ENCODE peak calls at places on chromosome 12, in five cellular contexts. A, V, T, Q and U are unnamed samples.

GRCh38 chr12:111728795-111729194 is 37.9 kb upstream of the ALDH2 start:
- DNase-seq in Q (no peak), A (no peak), V (no peak), T (no peak), U (no peak)

GRCh38 chr12:102539651-102540553 is 59.5 kb upstream of the IGF1 start:
- DNase-seq in Q (peak; percentile 80), V (peak; percentile 23), A (peak; percentile 81), T (peak; percentile 91), U (no peak)

GRCh38 chr12:26648999-26649398 is 184.0 kb downstream of the ITPR2 start:
- DNase-seq in T (no peak), Q (no peak), V (no peak), A (no peak), U (no peak)

GRCh38 chr12:108400481-108400880 is 61.4 kb upstream of the CMKLR1 start:
- DNase-seq in T (no peak), Q (no peak), V (no peak), A (no peak), U (no peak)

GRCh38 chr12:3231399-3231876 is 154.3 kb downstream of the TSPAN9 start:
- DNase-seq in A (no peak), T (peak; percentile 29), Q (no peak), V (peak; percentile 48), U (no peak)

GRCh38 chr12:124344526-124344925 is 49.6 kb downstream of the RFLNA start:
- DNase-seq in T (no peak), A (no peak), Q (no peak), V (no peak), U (no peak)

GRCh38 chr12:113961921-113962710 is 4.0 kb downstream of the RBM19 start:
- DNase-seq in T (no peak), Q (peak; percentile 73), V (no peak), A (peak; percentile 72), U (no peak)

GRCh38 chr12:1859643-1860042 is 39.3 kb downstream of the LRTM2 start:
- DNase-seq in Q (peak; percentile 18), A (peak; percentile 40), V (no peak), T (no peak), U (no peak)

GRCh38 chr12:75944097-75944904 is 87.3 kb downstream of the PHLDA1 start:
- DNase-seq in V (no peak), T (peak; percentile 90), A (peak; percentile 95), Q (peak; percentile 95), U (no peak)

GRCh38 chr12:126761420-126761819 is 1505.5 kb upstream of the TMEM132C start:
- DNase-seq in V (no peak), T (no peak), A (no peak), Q (no peak), U (no peak)

GRCh38 chr12:53869500-53869899 is 69.1 kb upstream of the HOXC13 start:
- DNase-seq in A (no peak), Q (no peak), V (no peak), T (no peak), U (no peak)

GRCh38 chr12:93698307-93699092 is 21.3 kb downstream of the CRADD start:
- DNase-seq in A (peak; percentile 40), V (no peak), T (no peak), Q (peak; percentile 32), U (no peak)

GRCh38 chr12:82527165-82527780 is 159.4 kb upstream of the TMTC2 start:
- DNase-seq in T (peak; percentile 49), V (peak; percentile 55), A (peak; percentile 64), Q (peak; percentile 51), U (no peak)

GRCh38 chr12:56721721-56722120 is 3.4 kb downstream of the NACA start:
- DNase-seq in T (no peak), A (no peak), V (no peak), Q (no peak), U (no peak)

GRCh38 chr12:56722832-56723231 is 2.3 kb downstream of the NACA start:
- DNase-seq in T (no peak), Q (no peak), A (no peak), V (no peak), U (no peak)

GRCh38 chr12:56719056-56719455 is 6.0 kb downstream of the NACA start:
- DNase-seq in Q (no peak), A (no peak), T (no peak), V (no peak), U (no peak)

GRCh38 chr12:56718636-56719035 is 6.5 kb downstream of the NACA start:
- DNase-seq in V (no peak), T (no peak), A (no peak), Q (no peak), U (no peak)

DNA sequence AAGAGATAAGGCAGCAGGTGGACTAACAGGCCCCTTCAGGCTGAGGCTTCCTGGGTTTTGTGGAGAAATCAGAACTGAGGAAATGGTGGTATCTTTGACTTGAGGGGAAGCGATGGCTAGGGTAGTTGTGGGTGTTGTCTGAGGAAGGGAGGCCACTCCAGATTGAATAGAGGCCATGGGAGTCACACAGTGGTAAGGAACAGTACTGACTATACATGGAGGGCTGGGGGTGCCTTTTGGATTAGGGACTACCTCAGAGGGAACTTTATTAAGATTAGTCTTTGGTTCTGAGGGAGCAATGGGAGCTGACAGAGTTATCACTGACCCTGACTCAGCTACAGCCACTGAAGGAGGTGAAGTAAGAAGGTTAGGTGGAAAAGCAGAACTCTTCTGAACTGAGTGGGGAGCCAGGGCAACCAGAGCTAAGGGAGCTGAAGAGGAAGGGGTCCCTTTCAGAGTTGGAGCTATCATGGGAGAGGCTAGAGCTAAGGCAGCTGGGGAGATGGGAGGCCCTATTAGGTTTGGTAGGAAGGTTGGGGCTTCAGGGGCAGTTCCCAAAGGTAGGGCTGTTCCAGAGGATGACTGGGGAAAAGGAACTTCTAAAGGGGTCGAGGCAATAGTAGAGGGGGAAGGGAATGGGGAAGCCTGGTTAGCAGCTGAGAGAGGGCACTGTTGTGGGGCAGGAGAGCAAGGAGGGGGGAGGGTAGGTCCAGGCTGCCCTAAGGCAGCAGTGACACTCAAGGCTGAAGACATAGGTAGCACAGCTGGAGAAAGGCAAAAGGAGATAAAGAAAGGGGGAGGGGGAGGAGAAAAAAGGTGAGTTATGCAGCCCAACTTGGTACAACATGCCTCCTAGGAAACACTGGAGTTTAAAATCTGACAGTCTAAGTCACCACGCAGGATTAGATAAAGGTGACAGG is 4.1 kb downstream of the NACA start:
- DNase-seq in Q (no peak), T (peak; percentile 82), A (no peak), V (no peak), U (no peak)
- H3K4ac ChIP-seq in Q (no peak overlapping the region), T (no peak overlapping the region), A (no peak overlapping the region), V (no peak overlapping the region), U (no peak overlapping the region)

DNA sequence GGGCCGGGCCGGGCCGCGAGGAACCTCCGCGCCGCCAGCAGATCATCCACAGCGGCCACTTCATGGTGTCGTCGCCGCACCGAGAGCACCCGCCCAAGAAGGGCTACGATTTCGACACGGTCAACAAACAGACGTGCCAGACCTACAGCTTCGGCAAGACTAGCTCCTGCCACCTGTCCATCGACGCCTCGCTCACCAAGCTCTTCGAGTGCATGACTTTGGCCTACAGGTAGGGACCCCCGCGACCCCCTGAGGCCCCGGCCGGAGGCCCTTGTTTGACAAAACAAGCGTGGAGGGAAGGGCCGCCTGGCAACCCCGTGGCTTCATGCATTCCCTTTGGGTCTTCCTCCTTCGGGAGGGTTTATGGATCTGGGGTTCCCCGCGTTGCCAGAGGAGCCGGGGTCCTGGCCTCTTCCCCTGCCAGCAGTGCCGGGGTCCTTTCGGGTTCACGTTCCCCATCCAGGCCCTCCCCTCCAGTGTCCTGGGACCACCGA is 529 bp downstream of the MLXIP start:
- DNase-seq in T (peak; percentile 66), V (no peak), Q (no peak), A (no peak), U (peak; percentile 75)
- H3K4ac ChIP-seq in T (peak overlapping the region; percentile 94), V (no peak overlapping the region), Q (peak overlapping the region; percentile 64), A (peak overlapping the region; percentile 1), U (no peak overlapping the region)

GRCh38 chr12:79664518-79664917 is 26.2 kb downstream of the PAWR start:
- DNase-seq in A (no peak), Q (no peak), T (no peak), V (no peak), U (no peak)

GRCh38 chr12:79662046-79662811 is 28.5 kb downstream of the PAWR start:
- DNase-seq in A (peak; percentile 45), V (no peak), Q (peak; percentile 36), T (peak; percentile 52), U (no peak)

GRCh38 chr12:79665488-79665887 is 25.3 kb downstream of the PAWR start:
- DNase-seq in V (no peak), Q (peak; percentile 68), A (no peak), T (no peak), U (no peak)

GRCh38 chr12:79673334-79673733 is 17.4 kb downstream of the PAWR start:
- DNase-seq in V (no peak), A (no peak), T (peak; percentile 50), Q (no peak), U (no peak)

GRCh38 chr12:79668113-79668512 is 22.7 kb downstream of the PAWR start:
- DNase-seq in V (no peak), T (no peak), Q (no peak), A (no peak), U (no peak)
- H3K4ac ChIP-seq in V (no peak overlapping the region), T (no peak overlapping the region), Q (no peak overlapping the region), A (no peak overlapping the region), U (no peak overlapping the region)

GRCh38 chr12:89225808-89226368 is 126.4 kb downstream of the DUSP6 start:
- DNase-seq in T (peak; percentile 94), V (no peak), Q (peak; percentile 74), A (peak; percentile 93), U (no peak)
- H3K4ac ChIP-seq in T (no peak overlapping the region), V (no peak overlapping the region), Q (no peak overlapping the region), A (peak overlapping the region; percentile 46), U (no peak overlapping the region)

GRCh38 chr12:21651821-21652220 is 5.8 kb downstream of the LDHB start:
- DNase-seq in Q (no peak), V (no peak), T (no peak), A (no peak), U (no peak)

GRCh38 chr12:21655594-21655993 is 2.0 kb downstream of the LDHB start:
- DNase-seq in Q (no peak), V (no peak), A (no peak), T (no peak), U (no peak)

GRCh38 chr12:21657336-21658077 is at the start of gene LDHB:
- DNase-seq in A (peak; percentile 96), Q (peak; percentile 98), T (peak; percentile 99), V (peak; percentile 89), U (peak; percentile 94)

GRCh38 chr12:21659383-21659782 is 1.7 kb upstream of the LDHB start:
- DNase-seq in Q (no peak), A (no peak), V (no peak), T (peak; percentile 22), U (no peak)

GRCh38 chr12:21656931-21657335 is 709 bp downstream of the LDHB start:
- DNase-seq in A (peak; percentile 50), Q (peak; percentile 69), T (peak; percentile 68), V (peak; percentile 5), U (no peak)
- H3K4ac ChIP-seq in A (peak overlapping the region; percentile 96), Q (peak overlapping the region; percentile 53), T (peak overlapping the region; percentile 37), V (no peak overlapping the region), U (no peak overlapping the region)

GRCh38 chr12:50619610-50619958 is 114.8 kb downstream of the DIP2B start:
- DNase-seq in A (no peak), V (no peak), Q (no peak), T (no peak), U (no peak)
- H3K4ac ChIP-seq in A (peak overlapping the region; percentile 91), V (no peak overlapping the region), Q (no peak overlapping the region), T (no peak overlapping the region), U (no peak overlapping the region)